ENCODE peak calls at places on chromosomes 16 and 17, in eight cellular contexts. A, L, I, Z, C, X, W and P are unnamed samples.

GRCh38 chr17:36674278-36674650 is 72.9 kb downstream of the MRM1 start:
- DNase-seq in A (no peak), L (peak), I (no peak), Z (no peak), C (no peak), X (no peak), W (no peak), P (no peak)

GRCh38 chr16:68951991-68952877 is 108.9 kb downstream of the TANGO6 start:
- DNase-seq in A (no peak), L (no peak), I (no peak), Z (no peak), C (no peak), X (no peak), W (no peak), P (no peak)

GRCh38 chr17:80881321-80881720 is 110.3 kb upstream of the CHMP6 start:
- DNase-seq in A (no peak), L (no peak), I (no peak), Z (no peak), C (no peak), X (no peak), W (peak), P (no peak)

GRCh38 chr17:32494621-32495346 is 8.0 kb downstream of the CDK5R1 start:
- DNase-seq in A (no peak), L (no peak), I (peak), Z (no peak), C (no peak), X (no peak), W (no peak), P (no peak)

GRCh38 chr16:57700801-57701551 is 6.4 kb downstream of the DRC7 start:
- DNase-seq in A (no peak), L (no peak), I (no peak), Z (no peak), C (no peak), X (no peak), W (no peak), P (no peak)

GRCh38 chr16:56603589-56603988 is 4.8 kb upstream of the MT2A start:
- DNase-seq in A (no peak), L (no peak), I (no peak), Z (no peak), C (peak), X (peak), W (peak), P (no peak)

GRCh38 chr17:40099627-40100418 is 566 bp downstream of the NR1D1 start:
- DNase-seq in A (no peak), L (no peak), I (no peak), Z (peak), C (peak), X (no peak), W (no peak), P (no peak)

GRCh38 chr16:68229431-68230175 is 6.3 kb downstream of the ESRP2 start:
- DNase-seq in A (no peak), L (no peak), I (no peak), Z (peak), C (peak), X (peak), W (no peak), P (no peak)

GRCh38 chr17:29155966-29156338 is 24.2 kb downstream of the MYO18A start:
- DNase-seq in A (no peak), L (no peak), I (no peak), Z (no peak), C (no peak), X (no peak), W (no peak), P (no peak)

GRCh38 chr16:56779956-56780355 is 50.0 kb downstream of the NUP93 start:
- DNase-seq in A (no peak), L (no peak), I (no peak), Z (no peak), C (no peak), X (no peak), W (no peak), P (no peak)

GRCh38 chr17:69335018-69335417 is 8.1 kb upstream of the ABCA5 start:
- DNase-seq in A (no peak), L (no peak), I (peak), Z (no peak), C (peak), X (no peak), W (no peak), P (no peak)

GRCh38 chr16:80125677-80126076 is 415.1 kb upstream of the DYNLRB2 start:
- DNase-seq in A (no peak), L (no peak), I (no peak), Z (no peak), C (no peak), X (no peak), W (peak), P (no peak)

GRCh38 chr16:89686520-89687091 is at the start of gene CDK10:
- DNase-seq in A (peak), L (peak), I (peak), Z (peak), C (peak), X (peak), W (peak), P (peak)

GRCh38 chr17:81329279-81329926 is 34.3 kb upstream of the SLC38A10 start:
- DNase-seq in A (no peak), L (no peak), I (peak), Z (peak), C (peak), X (no peak), W (peak), P (no peak)

GRCh38 chr17:38403491-38403890 is 24.8 kb upstream of the ARHGAP23 start:
- DNase-seq in A (no peak), L (no peak), I (no peak), Z (no peak), C (no peak), X (no peak), W (no peak), P (no peak)

GRCh38 chr17:68539536-68540469 is 27.6 kb downstream of the PRKAR1A start:
- DNase-seq in A (no peak), L (no peak), I (no peak), Z (no peak), C (no peak), X (no peak), W (no peak), P (no peak)

GRCh38 chr17:19904924-19905323 is 37.2 kb upstream of the ULK2 start:
- DNase-seq in A (no peak), L (no peak), I (no peak), Z (no peak), C (no peak), X (no peak), W (peak), P (no peak)

GRCh38 chr17:38598536-38598935 is 7.2 kb downstream of the SRCIN1 start:
- DNase-seq in A (no peak), L (no peak), I (no peak), Z (peak), C (peak), X (no peak), W (no peak), P (peak)

GRCh38 chr16:49022351-49022963 is 259.2 kb downstream of the CBLN1 start:
- DNase-seq in A (no peak), L (no peak), I (no peak), Z (no peak), C (no peak), X (no peak), W (no peak), P (no peak)

GRCh38 chr17:78648293-78648692 is 71.1 kb upstream of the DNAH17 start:
- DNase-seq in A (no peak), L (no peak), I (no peak), Z (no peak), C (no peak), X (no peak), W (no peak), P (no peak)

GRCh38 chr17:79023886-79024771 is at the start of gene C1QTNF1:
- DNase-seq in A (no peak), L (no peak), I (no peak), Z (peak), C (no peak), X (peak), W (peak), P (no peak)

GRCh38 chr17:41076788-41077187 is 7.2 kb upstream of the KRTAP4-7 start:
- DNase-seq in A (no peak), L (no peak), I (no peak), Z (no peak), C (no peak), X (no peak), W (no peak), P (no peak)

GRCh38 chr16:3214904-3215600 is 19.9 kb downstream of the ZNF200 start:
- DNase-seq in A (no peak), L (no peak), I (no peak), Z (no peak), C (no peak), X (peak), W (no peak), P (no peak)